ENCODE peak calls at places on chromosomes 4 and X, in five cellular contexts. O is iPS-NIHi11; B is COR-L47; P is effector memory CD8-positive, alpha-beta T cell; V is tibial artery. R is an unnamed sample.

GRCh38 chrX:133661962-133662839 is 246.9 kb upstream of the GPC4 start:
- DNase-seq in O (no peak), B (no peak), P (no peak), V (no peak), R (no peak)

GRCh38 chr4:52957220-52957686 is 95.1 kb downstream of the RASL11B start:
- DNase-seq in O (no peak), B (peak; percentile 92), P (no peak), V (no peak), R (no peak)

GRCh38 chrX:150372280-150372679 is 9.2 kb downstream of the MAMLD1 start:
- DNase-seq in O (no peak), B (no peak), P (no peak), V (no peak), R (no peak)

GRCh38 chrX:9464435-9465371 is at the start of gene TBL1X:
- DNase-seq in O (peak; percentile 36), B (peak; percentile 8), P (peak; percentile 23), V (peak; percentile 22), R (peak; percentile 54)

GRCh38 chr4:106659386-106659785 is 290.8 kb upstream of the GIMD1 start:
- DNase-seq in O (no peak), B (no peak), P (no peak), V (no peak), R (no peak)

GRCh38 chrX:45126158-45126557 is 74.5 kb downstream of the DIPK2B start:
- DNase-seq in O (no peak), B (no peak), P (no peak), V (no peak), R (no peak)

GRCh38 chr4:133596459-133596858 is 447.4 kb downstream of the PCDH10 start:
- DNase-seq in O (peak; percentile 7), B (no peak), P (no peak), V (no peak), R (no peak)

GRCh38 chr4:13544556-13545393 is 467 bp upstream of the NKX3-2 start:
- DNase-seq in O (peak; percentile 91), B (peak; percentile 14), P (no peak), V (peak; percentile 67), R (no peak)

GRCh38 chrX:69116077-69116476 is 49.2 kb downstream of the PJA1 start:
- DNase-seq in O (no peak), B (no peak), P (no peak), V (no peak), R (no peak)

GRCh38 chrX:133294126-133294525 is 76.0 kb upstream of the TFDP3 start:
- DNase-seq in O (no peak), B (no peak), P (no peak), V (peak; percentile 17), R (no peak)

GRCh38 chrX:133726642-133727041 is 258.8 kb downstream of the GPC3 start:
- DNase-seq in O (no peak), B (no peak), P (no peak), V (no peak), R (no peak)

GRCh38 chr4:5774416-5775056 is 63.5 kb downstream of the EVC start:
- DNase-seq in O (no peak), B (no peak), P (no peak), V (no peak), R (no peak)

GRCh38 chrX:42754582-42754981 is 23.4 kb downstream of the PPP1R2C start:
- DNase-seq in O (no peak), B (no peak), P (no peak), V (no peak), R (no peak)

GRCh38 chr4:1167244-1167949 is 5.0 kb downstream of the SPON2 start:
- DNase-seq in O (peak; percentile 86), B (peak; percentile 96), P (peak; percentile 86), V (peak; percentile 77), R (peak; percentile 96)

GRCh38 chrX:43655961-43656494 is at the start of gene MAOA:
- DNase-seq in O (peak; percentile 13), B (peak; percentile 7), P (peak; percentile 10), V (peak; percentile 95), R (peak; percentile 3)